ENCODE peak calls at places on chromosomes 6 and 20, in five cellular contexts. L is GDM1; M is lower leg skin; Q is GM18507; G is stimulated activated CD8-positive, alpha-beta memory T cell treated with anti-CD3 and anti-CD28 coated beads, Interleukin-2, amount 100 ng/mL, for 1 hour. U is an unnamed sample.
A peak's percentile ranks its signal among the peaks of the same experiment; 100 is the strongest.

GRCh38 chr6:48916523-48917050 is 546.5 kb downstream of the MMUT start:
- DNase-seq in M (no peak), L (no peak), G (no peak), Q (no peak), U (no peak)

GRCh38 chr20:62473717-62474584 is 1.8 kb downstream of the GATA5 start:
- DNase-seq in M (no peak), Q (no peak), L (no peak), G (no peak), U (no peak)

GRCh38 chr6:7178280-7178679 is 70.5 kb downstream of the RREB1 start:
- DNase-seq in Q (no peak), L (no peak), M (no peak), G (no peak), U (peak; percentile 21)

GRCh38 chr6:25057121-25057520 is 121.4 kb upstream of the RIPOR2 start:
- DNase-seq in Q (no peak), L (no peak), G (no peak), M (no peak), U (no peak)

GRCh38 chr20:44959082-44959895 is 908 bp downstream of the TOMM34 start:
- DNase-seq in L (no peak), Q (no peak), G (peak; percentile 13), M (no peak), U (no peak)

GRCh38 chr6:45916692-45917091 is 99.0 kb downstream of the CLIC5 start:
- DNase-seq in L (no peak), M (no peak), G (no peak), Q (no peak), U (no peak)

GRCh38 chr6:4320860-4321259 is 185.5 kb upstream of the ECI2 start:
- DNase-seq in M (no peak), G (no peak), Q (no peak), L (no peak), U (no peak)

GRCh38 chr6:16769131-16769985 is 8.1 kb upstream of the ATXN1 start:
- DNase-seq in G (peak; percentile 44), M (peak; percentile 60), Q (no peak), L (peak; percentile 62), U (no peak)

GRCh38 chr6:84581494-84582259 is 182.7 kb downstream of the TBX18 start:
- DNase-seq in L (no peak), Q (no peak), M (no peak), G (no peak), U (no peak)

GRCh38 chr6:111679126-111679525 is 73.4 kb upstream of the TRAF3IP2 start:
- DNase-seq in G (no peak), L (no peak), Q (no peak), M (no peak), U (no peak)

GRCh38 chr6:168035661-168036616 is 38.5 kb downstream of the KIF25 start:
- DNase-seq in G (no peak), L (no peak), M (no peak), Q (no peak), U (no peak)

GRCh38 chr6:44256291-44257006 is 879 bp downstream of the SLC35B2 start:
- DNase-seq in M (no peak), Q (no peak), G (no peak), L (no peak), U (no peak)

GRCh38 chr6:45072014-45072413 is 256.1 kb upstream of the RUNX2 start:
- DNase-seq in L (no peak), G (no peak), M (no peak), Q (no peak), U (no peak)

GRCh38 chr20:64143018-64143801 is 21.0 kb upstream of the MYT1 start:
- DNase-seq in L (no peak), Q (no peak), G (no peak), M (no peak), U (no peak)

GRCh38 chr20:22411568-22412450 is 172.6 kb downstream of the FOXA2 start:
- DNase-seq in L (no peak), G (no peak), M (no peak), Q (no peak), U (peak; percentile 64)

GRCh38 chr20:31951530-31952453 is at the start of gene PDRG1:
- DNase-seq in L (peak; percentile 96), M (peak; percentile 93), G (peak; percentile 96), Q (peak; percentile 85), U (peak; percentile 94)

GRCh38 chr6:15358579-15359327 is 112.9 kb downstream of the JARID2 start:
- DNase-seq in Q (no peak), M (no peak), G (no peak), L (peak; percentile 9), U (no peak)

GRCh38 chr6:73790572-73790971 is 94.6 kb downstream of the CD109 start:
- DNase-seq in L (no peak), Q (no peak), G (no peak), M (no peak), U (no peak)

GRCh38 chr20:56411759-56412472 is at the start of gene CASS4:
- DNase-seq in Q (no peak), M (no peak), L (peak; percentile 88), G (no peak), U (no peak)

GRCh38 chr6:137910424-137910834 is 43.4 kb downstream of the TNFAIP3 start:
- DNase-seq in G (no peak), M (no peak), Q (no peak), L (peak; percentile 52), U (no peak)

GRCh38 chr6:36029464-36029863 is 1.9 kb downstream of the MAPK14 start:
- DNase-seq in M (no peak), Q (no peak), G (no peak), L (no peak), U (no peak)

GRCh38 chr6:34276881-34277762 is 28.3 kb upstream of the SMIM29 start:
- DNase-seq in G (no peak), L (no peak), M (no peak), Q (no peak), U (no peak)

GRCh38 chr6:166763606-166764472 is 136.8 kb upstream of the RPS6KA2 start:
- DNase-seq in Q (no peak), L (no peak), M (no peak), G (no peak), U (no peak)

GRCh38 chr6:7674291-7674690 is 51.6 kb upstream of the BMP6 start:
- DNase-seq in Q (no peak), G (no peak), M (no peak), L (no peak), U (no peak)

GRCh38 chr20:51848346-51848745 is 46.0 kb upstream of the SALL4 start:
- DNase-seq in L (no peak), Q (no peak), M (no peak), G (no peak), U (no peak)

GRCh38 chr6:42979523-42980177 is 669 bp upstream of the PEX6 start:
- DNase-seq in Q (no peak), L (no peak), G (no peak), M (no peak), U (no peak)

GRCh38 chr6:37966801-37967200 is 147.3 kb downstream of the ZFAND3 start:
- DNase-seq in M (no peak), G (no peak), Q (no peak), L (no peak), U (no peak)

GRCh38 chr6:28953039-28953872 is 29.5 kb upstream of the TRIM27 start:
- DNase-seq in L (no peak), G (no peak), M (no peak), Q (no peak), U (no peak)

GRCh38 chr6:15400572-15401004 is 154.7 kb downstream of the JARID2 start:
- DNase-seq in L (no peak), G (no peak), Q (no peak), M (no peak), U (peak; percentile 66)

GRCh38 chr20:17674722-17675518 is 7.1 kb downstream of the RRBP1 start:
- DNase-seq in G (no peak), Q (no peak), M (peak; percentile 59), L (no peak), U (no peak)

GRCh38 chr20:20076297-20077065 is 24.1 kb downstream of the CFAP61 start:
- DNase-seq in G (no peak), M (peak; percentile 63), Q (no peak), L (no peak), U (no peak)

GRCh38 chr6:36838896-36839818 is at the start of gene CPNE5:
- DNase-seq in G (no peak), L (no peak), M (no peak), Q (no peak), U (no peak)

GRCh38 chr6:121956782-121957181 is 442.7 kb upstream of the HSF2 start:
- DNase-seq in M (no peak), Q (no peak), L (no peak), G (no peak), U (no peak)

GRCh38 chr20:48332555-48332954 is 495.2 kb downstream of the PREX1 start:
- DNase-seq in L (no peak), G (no peak), M (no peak), Q (no peak), U (no peak)

GRCh38 chr6:2756687-2757224 is 6.0 kb upstream of the MYLK4 start:
- DNase-seq in L (no peak), G (no peak), M (no peak), Q (no peak), U (no peak)

GRCh38 chr6:44367686-44368085 is 19.8 kb upstream of the CDC5L start:
- DNase-seq in M (no peak), L (peak; percentile 6), Q (no peak), G (no peak), U (no peak)

GRCh38 chr6:143634486-143634885 is 43.3 kb upstream of the PHACTR2 start:
- DNase-seq in Q (no peak), M (no peak), G (no peak), L (no peak), U (no peak)

U was measured in right atrium auricular region.